ENCODE peak calls at places on chromosome 14, in eight cellular contexts. Z, T, B, R, D, O, Q and W are unnamed samples.

GRCh38 chr14:49052516-49052915 is 533.7 kb downstream of the RPS29 start:
- DNase-seq in Z (no peak), T (no peak), B (no peak), R (no peak), D (no peak), O (no peak), Q (no peak), W (no peak)

GRCh38 chr14:103448097-103448496 is 62.9 kb downstream of the MARK3 start:
- DNase-seq in Z (no peak), T (no peak), B (no peak), R (no peak), D (no peak), O (no peak), Q (no peak), W (no peak)

GRCh38 chr14:72824051-72824450 is 69.8 kb downstream of the DPF3 start:
- DNase-seq in Z (no peak), T (no peak), B (no peak), R (no peak), D (no peak), O (no peak), Q (no peak), W (no peak)

GRCh38 chr14:104897286-104898194 is 27.1 kb upstream of the PLD4 start:
- DNase-seq in Z (no peak), T (no peak), B (peak; percentile 0), R (no peak), D (no peak), O (peak; percentile 29), Q (no peak), W (no peak)

GRCh38 chr14:33765251-33765650 is 185.6 kb downstream of the EGLN3 start:
- DNase-seq in Z (no peak), T (no peak), B (no peak), R (no peak), D (peak; percentile 84), O (peak; percentile 20), Q (peak; percentile 88), W (peak; percentile 64)

GRCh38 chr14:105525861-105526780 is at the start of gene TMEM121:
- DNase-seq in Z (peak; percentile 64), T (no peak), B (peak; percentile 33), R (no peak), D (peak; percentile 48), O (peak; percentile 47), Q (no peak), W (peak; percentile 80)

GRCh38 chr14:61992139-61992538 is 229.9 kb downstream of the SNAPC1 start:
- DNase-seq in Z (no peak), T (no peak), B (no peak), R (no peak), D (no peak), O (no peak), Q (no peak), W (no peak)

GRCh38 chr14:67420102-67420739 is 8.3 kb upstream of the PLEK2 start:
- DNase-seq in Z (no peak), T (no peak), B (peak; percentile 62), R (no peak), D (no peak), O (no peak), Q (no peak), W (no peak)

GRCh38 chr14:32211068-32211404 is 8.0 kb upstream of the RNU6-8 start:
- DNase-seq in Z (no peak), T (no peak), B (no peak), R (no peak), D (no peak), O (no peak), Q (no peak), W (no peak)

GRCh38 chr14:75254901-75255300 is 23.7 kb upstream of the FOS start:
- DNase-seq in Z (no peak), T (no peak), B (no peak), R (no peak), D (no peak), O (no peak), Q (no peak), W (no peak)

GRCh38 chr14:100677925-100678765 is 48.5 kb upstream of the DLK1 start:
- DNase-seq in Z (no peak), T (no peak), B (no peak), R (peak; percentile 37), D (peak; percentile 24), O (peak; percentile 84), Q (peak; percentile 89), W (no peak)

GRCh38 chr14:106174206-106174605 is 647.8 kb downstream of the TMEM121 start:
- DNase-seq in Z (no peak), T (no peak), B (no peak), R (no peak), D (no peak), O (no peak), Q (no peak), W (no peak)

GRCh38 chr14:45039390-45039789 is 44.5 kb upstream of the PRPF39 start:
- DNase-seq in Z (no peak), T (no peak), B (no peak), R (no peak), D (no peak), O (no peak), Q (no peak), W (no peak)

GRCh38 chr14:85471744-85472143 is 58.2 kb upstream of the FLRT2 start:
- DNase-seq in Z (no peak), T (no peak), B (no peak), R (no peak), D (no peak), O (peak; percentile 16), Q (peak; percentile 88), W (peak; percentile 16)

GRCh38 chr14:77311217-77311616 is 9.5 kb downstream of the POMT2 start:
- DNase-seq in Z (no peak), T (no peak), B (no peak), R (no peak), D (no peak), O (no peak), Q (peak; percentile 32), W (no peak)

GRCh38 chr14:77301103-77301502 is 19.6 kb downstream of the POMT2 start:
- DNase-seq in Z (peak; percentile 73), T (peak; percentile 78), B (peak; percentile 86), R (peak; percentile 66), D (peak; percentile 85), O (peak; percentile 79), Q (peak; percentile 89), W (peak; percentile 83)

GRCh38 chr14:94058128-94058673 is 22.8 kb downstream of the DDX24 start:
- DNase-seq in Z (no peak), T (no peak), B (no peak), R (no peak), D (no peak), O (no peak), Q (no peak), W (no peak)

GRCh38 chr14:61526405-61527312 is 168.7 kb upstream of the HIF1A start:
- DNase-seq in Z (no peak), T (no peak), B (no peak), R (no peak), D (peak; percentile 33), O (no peak), Q (peak; percentile 36), W (no peak)

GRCh38 chr14:97408937-97409860 is 612.0 kb downstream of the VRK1 start:
- DNase-seq in Z (no peak), T (no peak), B (peak; percentile 92), R (no peak), D (no peak), O (no peak), Q (no peak), W (no peak)

GRCh38 chr14:36129181-36129580 is 47.3 kb downstream of the PTCSC3 start:
- DNase-seq in Z (no peak), T (no peak), B (no peak), R (no peak), D (no peak), O (no peak), Q (no peak), W (peak; percentile 5)

GRCh38 chr14:66088661-66089060 is 397.5 kb upstream of the CCDC196 start:
- DNase-seq in Z (no peak), T (no peak), B (no peak), R (no peak), D (no peak), O (no peak), Q (no peak), W (no peak)

DNA sequence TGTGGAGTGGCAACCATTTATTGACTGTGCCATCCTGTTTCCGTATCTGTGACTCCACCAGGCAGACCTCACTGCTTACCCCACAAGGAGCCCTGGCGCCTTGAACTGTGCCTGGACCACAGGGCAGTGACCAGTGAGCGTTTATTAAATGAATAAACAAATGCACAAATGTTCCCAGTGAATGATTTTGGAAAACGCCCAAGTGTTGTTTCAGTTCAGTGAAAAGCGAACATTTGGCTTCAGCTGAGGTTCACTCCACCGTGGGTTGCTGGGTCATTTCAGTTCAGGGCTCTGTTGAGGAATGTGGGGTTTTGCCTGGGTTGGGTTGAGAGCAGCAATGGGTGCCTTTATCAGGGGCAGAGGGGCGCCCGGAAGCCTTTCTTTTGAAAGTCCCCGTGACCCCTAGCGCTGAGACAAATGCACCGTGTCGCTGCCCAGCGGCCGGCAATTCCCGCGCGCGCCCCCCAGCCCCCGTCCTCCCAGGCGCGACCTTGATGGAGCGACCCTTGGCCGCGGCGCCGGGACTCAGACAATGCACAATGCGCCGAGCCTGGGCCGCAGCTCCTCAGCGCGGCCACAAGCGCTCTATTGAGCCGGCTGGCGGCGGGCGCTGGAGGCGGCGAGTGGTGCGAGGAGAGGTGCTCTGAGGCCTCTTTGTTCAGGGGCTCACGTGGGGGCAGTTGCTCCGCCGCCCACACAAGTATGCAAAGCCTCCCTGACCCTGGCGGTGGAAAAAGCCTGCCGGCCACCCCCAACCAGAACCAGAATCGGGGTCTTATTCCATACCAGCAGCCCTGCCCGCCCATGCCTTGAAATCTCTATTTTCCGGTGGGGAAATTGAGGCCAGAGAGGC is 40.5 kb upstream of the CLMN start:
- DNase-seq in Z (peak; percentile 60), T (peak; percentile 53), B (no peak), R (peak; percentile 36), D (peak; percentile 28), O (no peak), Q (peak; percentile 27), W (peak; percentile 62)
- TF ChIP-seq CTCF in Z (no peak), T (no peak), B (no peak), R (peak; percentile 16), D (no peak), O (no peak), Q (no peak), W (no peak)

DNA sequence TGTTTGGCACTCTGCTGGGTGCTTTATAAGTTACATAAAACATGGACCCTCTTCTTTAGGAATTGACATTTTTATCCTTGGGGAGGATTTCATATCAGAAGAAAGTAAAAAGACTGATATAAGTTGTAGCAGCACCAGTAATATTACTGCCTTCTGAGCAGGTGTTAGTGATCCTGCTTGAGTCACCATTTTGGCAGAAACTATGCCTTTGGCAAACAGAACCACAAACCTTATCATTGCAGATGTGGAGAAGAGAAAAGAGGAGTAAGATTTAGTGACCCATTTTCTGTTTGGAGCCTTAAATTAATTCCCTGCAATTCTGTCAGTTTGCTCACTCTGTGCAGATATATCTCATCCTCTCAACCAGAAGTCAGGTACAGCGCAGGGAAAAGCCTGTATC is 23.0 kb downstream of the ZNF410 start:
- DNase-seq in Z (no peak), T (no peak), B (no peak), R (no peak), D (no peak), O (no peak), Q (no peak), W (no peak)
- TF ChIP-seq CTCF in Z (no peak), T (no peak), B (no peak), R (no peak), D (no peak), O (no peak), Q (no peak), W (no peak)

GRCh38 chr14:24866067-24866466 is 183.9 kb downstream of the STXBP6 start:
- DNase-seq in Z (no peak), T (no peak), B (no peak), R (no peak), D (no peak), O (no peak), Q (no peak), W (no peak)
- TF ChIP-seq CTCF in Z (no peak), T (no peak), B (no peak), R (no peak), D (no peak), O (no peak), Q (no peak), W (no peak)

GRCh38 chr14:92199763-92200162 is 78.0 kb downstream of the CPSF2 start:
- DNase-seq in Z (no peak), T (no peak), B (no peak), R (no peak), D (no peak), O (no peak), Q (no peak), W (no peak)
- TF ChIP-seq CTCF in Z (no peak), T (no peak), B (peak; percentile 5), R (no peak), D (no peak), O (no peak), Q (no peak), W (no peak)